ENCODE peak calls at places on chromosomes 2 and 18, in five cellular contexts. One of them, this sample, is unnamed.
A peak's percentile ranks its signal among the peaks of the same experiment; 100 is the strongest.

GRCh38 chr2:120968307-120969015 is 232.8 kb downstream of the GLI2 start:
- DNase-seq in stomach: no peak
- DNase-seq in GM12865: no peak
- DNase-seq in IMR-90: no peak
- DNase-seq in nephron progenitor cell: no peak
- DNase-seq in this sample: no peak

GRCh38 chr18:63307555-63308200 is 11.9 kb downstream of the BCL2 start:
- DNase-seq in stomach: no peak
- DNase-seq in GM12865: no peak
- DNase-seq in IMR-90: no peak
- DNase-seq in nephron progenitor cell: no peak
- DNase-seq in this sample: no peak

GRCh38 chr2:118047273-118047898 is 33.5 kb upstream of the CCDC93 start:
- DNase-seq in stomach: no peak
- DNase-seq in GM12865: no peak
- DNase-seq in IMR-90: peak; percentile 57
- DNase-seq in nephron progenitor cell: no peak
- DNase-seq in this sample: no peak

GRCh38 chr18:69097349-69097748 is 299.5 kb downstream of the CCDC102B start:
- DNase-seq in stomach: no peak
- DNase-seq in GM12865: peak; percentile 14
- DNase-seq in IMR-90: no peak
- DNase-seq in nephron progenitor cell: no peak
- DNase-seq in this sample: no peak

GRCh38 chr2:11540148-11540995 is 6.5 kb downstream of the GREB1 start:
- DNase-seq in stomach: no peak
- DNase-seq in GM12865: no peak
- DNase-seq in IMR-90: no peak
- DNase-seq in nephron progenitor cell: no peak
- DNase-seq in this sample: no peak

GRCh38 chr2:27380626-27381556 is at the start of gene ZNF513:
- DNase-seq in stomach: peak; percentile 98
- DNase-seq in GM12865: peak; percentile 94
- DNase-seq in IMR-90: peak; percentile 93
- DNase-seq in nephron progenitor cell: peak; percentile 92
- DNase-seq in this sample: peak; percentile 96

GRCh38 chr2:11636593-11637295 is 33.3 kb downstream of the NTSR2 start:
- DNase-seq in stomach: no peak
- DNase-seq in GM12865: no peak
- DNase-seq in IMR-90: no peak
- DNase-seq in nephron progenitor cell: no peak
- DNase-seq in this sample: no peak

GRCh38 chr2:174445248-174445647 is 41.6 kb downstream of the GPR155 start:
- DNase-seq in stomach: no peak
- DNase-seq in GM12865: no peak
- DNase-seq in IMR-90: peak; percentile 40
- DNase-seq in nephron progenitor cell: no peak
- DNase-seq in this sample: no peak

GRCh38 chr2:227759411-227760113 is 13.9 kb downstream of the SCYGR8 start:
- DNase-seq in stomach: no peak
- DNase-seq in GM12865: no peak
- DNase-seq in IMR-90: no peak
- DNase-seq in nephron progenitor cell: no peak
- DNase-seq in this sample: no peak

GRCh38 chr2:200028998-200029397 is 73.6 kb downstream of the MAIP1 start:
- DNase-seq in stomach: no peak
- DNase-seq in GM12865: no peak
- DNase-seq in IMR-90: peak; percentile 12
- DNase-seq in nephron progenitor cell: no peak
- DNase-seq in this sample: no peak

GRCh38 chr2:27221166-27221565 is 4.0 kb downstream of the CAD start:
- DNase-seq in stomach: no peak
- DNase-seq in GM12865: no peak
- DNase-seq in IMR-90: no peak
- DNase-seq in nephron progenitor cell: no peak
- DNase-seq in this sample: no peak

GRCh38 chr2:54824582-54824981 is 101.1 kb downstream of the EML6 start:
- DNase-seq in stomach: no peak
- DNase-seq in GM12865: no peak
- DNase-seq in IMR-90: no peak
- DNase-seq in nephron progenitor cell: no peak
- DNase-seq in this sample: no peak

GRCh38 chr2:44937688-44938240 is 3.7 kb upstream of the SIX3 start:
- DNase-seq in stomach: no peak
- DNase-seq in GM12865: peak; percentile 58
- DNase-seq in IMR-90: no peak
- DNase-seq in nephron progenitor cell: no peak
- DNase-seq in this sample: peak; percentile 79

GRCh38 chr2:11506611-11506969 is 27.3 kb upstream of the GREB1 start:
- DNase-seq in stomach: no peak
- DNase-seq in GM12865: no peak
- DNase-seq in IMR-90: no peak
- DNase-seq in nephron progenitor cell: no peak
- DNase-seq in this sample: no peak

GRCh38 chr2:25380586-25381360 is 39.0 kb upstream of the DNMT3A start:
- DNase-seq in stomach: peak; percentile 24
- DNase-seq in GM12865: no peak
- DNase-seq in IMR-90: no peak
- DNase-seq in nephron progenitor cell: no peak
- DNase-seq in this sample: peak; percentile 3

GRCh38 chr2:168663993-168664392 is 138.4 kb upstream of the NOSTRIN start:
- DNase-seq in stomach: no peak
- DNase-seq in GM12865: no peak
- DNase-seq in IMR-90: peak; percentile 50
- DNase-seq in nephron progenitor cell: no peak
- DNase-seq in this sample: no peak

GRCh38 chr2:40394597-40394996 is 57.3 kb downstream of the SLC8A1 start:
- DNase-seq in stomach: no peak
- DNase-seq in GM12865: no peak
- DNase-seq in IMR-90: no peak
- DNase-seq in nephron progenitor cell: no peak
- DNase-seq in this sample: no peak

GRCh38 chr18:47254341-47254939 is 3.0 kb upstream of the SKOR2 start:
- DNase-seq in stomach: no peak
- DNase-seq in GM12865: peak; percentile 14
- DNase-seq in IMR-90: peak; percentile 22
- DNase-seq in nephron progenitor cell: peak; percentile 98
- DNase-seq in this sample: peak; percentile 94

GRCh38 chr2:218406949-218407703 is 7.5 kb downstream of the CTDSP1 start:
- DNase-seq in stomach: peak; percentile 77
- DNase-seq in GM12865: peak; percentile 52
- DNase-seq in IMR-90: peak; percentile 37
- DNase-seq in nephron progenitor cell: no peak
- DNase-seq in this sample: no peak

GRCh38 chr2:129877795-129878775 is 101.4 kb upstream of the RAB6C start:
- DNase-seq in stomach: peak; percentile 25
- DNase-seq in GM12865: no peak
- DNase-seq in IMR-90: peak; percentile 51
- DNase-seq in nephron progenitor cell: no peak
- DNase-seq in this sample: peak; percentile 33

GRCh38 chr18:67665266-67665665 is 148.7 kb upstream of the DSEL start:
- DNase-seq in stomach: no peak
- DNase-seq in GM12865: no peak
- DNase-seq in IMR-90: peak; percentile 62
- DNase-seq in nephron progenitor cell: no peak
- DNase-seq in this sample: no peak

GRCh38 chr2:73842739-73843019 is 13.9 kb downstream of the STAMBP start:
- DNase-seq in stomach: no peak
- DNase-seq in GM12865: no peak
- DNase-seq in IMR-90: peak; percentile 52
- DNase-seq in nephron progenitor cell: no peak
- DNase-seq in this sample: no peak

GRCh38 chr18:75475228-75475627 is 47.7 kb upstream of the SMIM21 start:
- DNase-seq in stomach: no peak
- DNase-seq in GM12865: no peak
- DNase-seq in IMR-90: peak; percentile 94
- DNase-seq in nephron progenitor cell: no peak
- DNase-seq in this sample: no peak

GRCh38 chr2:220482751-220483150 is 855.3 kb downstream of the SLC4A3 start:
- DNase-seq in stomach: no peak
- DNase-seq in GM12865: no peak
- DNase-seq in IMR-90: no peak
- DNase-seq in nephron progenitor cell: no peak
- DNase-seq in this sample: no peak

GRCh38 chr2:101690547-101691182 is 6.8 kb upstream of the MAP4K4 start:
- DNase-seq in stomach: no peak
- DNase-seq in GM12865: no peak
- DNase-seq in IMR-90: no peak
- DNase-seq in nephron progenitor cell: no peak
- DNase-seq in this sample: no peak

GRCh38 chr2:204108301-204108700 is 171.7 kb downstream of the ICOS start:
- DNase-seq in stomach: no peak
- DNase-seq in GM12865: peak; percentile 43
- DNase-seq in IMR-90: no peak
- DNase-seq in nephron progenitor cell: peak; percentile 60
- DNase-seq in this sample: peak; percentile 36

GRCh38 chr2:73828389-73828817 is 358 bp upstream of the STAMBP start:
- DNase-seq in stomach: no peak
- DNase-seq in GM12865: no peak
- DNase-seq in IMR-90: no peak
- DNase-seq in nephron progenitor cell: no peak
- DNase-seq in this sample: no peak

GRCh38 chr2:224671731-224672130 is 44.4 kb downstream of the CCDC195 start:
- DNase-seq in stomach: no peak
- DNase-seq in GM12865: no peak
- DNase-seq in IMR-90: no peak
- DNase-seq in nephron progenitor cell: no peak
- DNase-seq in this sample: no peak

GRCh38 chr2:23221901-23222300 is 163.1 kb upstream of the KLHL29 start:
- DNase-seq in stomach: no peak
- DNase-seq in GM12865: no peak
- DNase-seq in IMR-90: no peak
- DNase-seq in nephron progenitor cell: no peak
- DNase-seq in this sample: no peak

GRCh38 chr2:140597836-140598235 is 1533.0 kb downstream of the LRP1B start:
- DNase-seq in stomach: no peak
- DNase-seq in GM12865: peak; percentile 5
- DNase-seq in IMR-90: no peak
- DNase-seq in nephron progenitor cell: no peak
- DNase-seq in this sample: peak; percentile 44

GRCh38 chr2:64359892-64360657 is 93.9 kb upstream of the LGALSL start:
- DNase-seq in stomach: peak; percentile 86
- DNase-seq in GM12865: peak; percentile 75
- DNase-seq in IMR-90: peak; percentile 92
- DNase-seq in nephron progenitor cell: no peak
- DNase-seq in this sample: peak; percentile 22
- TF ChIP-seq CTCF in stomach: no peak
- TF ChIP-seq CTCF in GM12865: no peak
- TF ChIP-seq CTCF in IMR-90: no peak
- TF ChIP-seq CTCF in nephron progenitor cell: no peak
- TF ChIP-seq CTCF in this sample: no peak

GRCh38 chr2:211055438-211055837 is 499.0 kb downstream of the CPS1 start:
- DNase-seq in stomach: no peak
- DNase-seq in GM12865: no peak
- DNase-seq in IMR-90: no peak
- DNase-seq in nephron progenitor cell: peak; percentile 27
- DNase-seq in this sample: peak; percentile 53
- TF ChIP-seq CTCF in stomach: no peak
- TF ChIP-seq CTCF in GM12865: no peak
- TF ChIP-seq CTCF in IMR-90: no peak
- TF ChIP-seq CTCF in nephron progenitor cell: peak; percentile 40
- TF ChIP-seq CTCF in this sample: no peak

GRCh38 chr2:108855194-108855593 is 68.6 kb downstream of the CCDC138 start:
- DNase-seq in stomach: no peak
- DNase-seq in GM12865: peak; percentile 20
- DNase-seq in IMR-90: peak; percentile 8
- DNase-seq in nephron progenitor cell: no peak
- DNase-seq in this sample: no peak
- TF ChIP-seq CTCF in stomach: no peak
- TF ChIP-seq CTCF in GM12865: no peak
- TF ChIP-seq CTCF in IMR-90: peak; percentile 22
- TF ChIP-seq CTCF in nephron progenitor cell: no peak
- TF ChIP-seq CTCF in this sample: no peak

DNA sequence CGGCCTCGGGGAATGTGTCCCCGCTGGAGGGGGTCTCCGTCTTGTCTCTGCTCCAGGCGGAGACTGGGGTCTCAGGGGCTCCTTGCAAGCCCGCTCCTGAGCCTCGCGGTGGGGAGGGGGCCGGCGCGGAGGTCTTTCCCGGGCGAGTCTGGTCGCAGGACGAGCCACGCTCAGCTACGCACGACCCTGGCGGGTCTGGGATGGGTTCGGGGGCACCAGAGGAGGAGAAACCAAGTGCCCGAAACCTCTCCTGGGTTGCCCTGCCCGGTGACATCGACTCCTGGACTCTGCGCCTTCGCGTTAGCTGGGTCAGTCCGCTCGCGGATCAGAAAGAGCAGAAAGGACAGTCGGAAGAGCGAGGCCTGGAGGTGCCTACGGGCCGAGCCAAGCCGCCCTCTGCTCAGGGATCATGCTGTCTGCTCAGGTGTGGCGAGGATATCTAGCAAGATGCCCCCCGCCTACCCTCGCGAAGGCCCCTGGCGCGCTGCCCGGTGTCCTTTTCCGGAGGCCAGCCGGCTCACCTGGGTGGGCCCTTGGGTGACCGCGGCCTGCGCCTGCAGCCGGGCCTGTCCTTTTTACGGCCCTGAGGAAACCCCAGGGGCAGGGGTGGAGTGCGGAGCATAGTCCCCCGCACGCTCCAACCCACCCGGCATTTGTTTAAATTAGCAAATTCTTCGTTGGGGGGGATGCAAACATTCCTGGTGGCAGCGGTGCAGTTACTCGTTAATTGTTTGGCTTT is 58.7 kb downstream of the SNORC start:
- DNase-seq in stomach: no peak
- DNase-seq in GM12865: no peak
- DNase-seq in IMR-90: no peak
- DNase-seq in nephron progenitor cell: peak; percentile 12
- DNase-seq in this sample: peak; percentile 50
- TF ChIP-seq CTCF in stomach: no peak
- TF ChIP-seq CTCF in GM12865: no peak
- TF ChIP-seq CTCF in IMR-90: no peak
- TF ChIP-seq CTCF in nephron progenitor cell: no peak
- TF ChIP-seq CTCF in this sample: no peak

This sample was measured in WTC11.